ENCODE peak calls at places on chromosome 4, in five cellular contexts. L is epithelial cell of proximal tubule; J is CD8-positive, alpha-beta T cell; T is Peyer's patch; V is astrocyte of the spinal cord. E is an unnamed sample.

GRCh38 chr4:24917076-24917856 is 4.4 kb upstream of the CCDC149 start:
- DNase-seq in V (no peak), J (no peak), L (no peak), T (no peak), E (no peak)

GRCh38 chr4:152784490-152785195 is 4.9 kb downstream of the ARFIP1 start:
- DNase-seq in V (peak; percentile 24), T (no peak), L (no peak), J (no peak), E (no peak)

GRCh38 chr4:145260091-145260490 is 79.7 kb upstream of the OTUD4 start:
- DNase-seq in J (no peak), L (no peak), T (no peak), V (no peak), E (no peak)

GRCh38 chr4:49709775-49710174 is 723.7 kb downstream of the CWH43 start:
- DNase-seq in L (no peak), T (no peak), V (no peak), J (no peak), E (no peak)

GRCh38 chr4:165537028-165537648 is 158.3 kb downstream of the CPE start:
- DNase-seq in L (no peak), T (no peak), V (peak; percentile 73), J (no peak), E (no peak)

GRCh38 chr4:37914539-37914938 is 23.7 kb downstream of the TBC1D1 start:
- DNase-seq in J (no peak), V (no peak), L (no peak), T (no peak), E (no peak)

GRCh38 chr4:22434895-22435294 is 81.0 kb downstream of the ADGRA3 start:
- DNase-seq in J (no peak), V (peak; percentile 60), T (no peak), L (peak; percentile 31), E (no peak)

GRCh38 chr4:186699298-186699697 is 24.4 kb downstream of the FAT1 start:
- DNase-seq in L (no peak), V (no peak), T (no peak), J (no peak), E (no peak)

GRCh38 chr4:166143227-166143626 is 270.2 kb downstream of the TLL1 start:
- DNase-seq in V (peak; percentile 42), L (no peak), T (no peak), J (no peak), E (no peak)

GRCh38 chr4:138279286-138279685 is 37.1 kb upstream of the SLC7A11 start:
- DNase-seq in T (no peak), L (no peak), V (no peak), J (no peak), E (no peak)

DNA sequence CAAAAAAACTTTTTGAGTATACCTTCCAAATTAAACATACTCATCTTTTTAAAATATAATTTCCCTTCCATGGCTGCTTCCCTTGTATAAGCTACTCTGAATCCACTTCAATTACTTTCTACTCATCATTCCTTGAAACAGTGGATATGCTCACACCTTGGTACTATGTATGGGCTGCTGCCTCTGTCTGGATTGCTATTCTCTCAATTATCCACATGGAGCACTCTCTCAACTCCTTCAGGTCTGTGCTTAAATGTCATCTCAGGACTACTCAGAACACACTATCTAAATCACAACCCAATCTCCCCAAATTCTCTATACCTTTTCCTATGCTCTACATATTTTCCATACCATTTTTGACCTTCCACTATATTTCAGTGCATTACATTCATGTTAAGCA is 898.9 kb upstream of the EPHA5 start:
- DNase-seq in V (no peak), J (no peak), T (no peak), L (no peak), E (no peak)
- TF ChIP-seq CTCF in V (no peak), J (no peak), T (no peak), L (peak; percentile 9), E (no peak)

GRCh38 chr4:15234585-15235126 is 193.2 kb upstream of the C1QTNF7 start:
- DNase-seq in V (peak; percentile 94), T (no peak), J (no peak), L (no peak), E (no peak)

GRCh38 chr4:15241946-15242345 is 185.9 kb upstream of the C1QTNF7 start:
- DNase-seq in V (no peak), J (no peak), T (no peak), L (no peak), E (no peak)

GRCh38 chr4:15239866-15240265 is 188.0 kb upstream of the C1QTNF7 start:
- DNase-seq in L (no peak), T (no peak), J (no peak), V (peak; percentile 50), E (no peak)

GRCh38 chr4:15240764-15241163 is 187.1 kb upstream of the C1QTNF7 start:
- DNase-seq in V (peak; percentile 10), J (no peak), T (no peak), L (no peak), E (no peak)

GRCh38 chr4:15238720-15239119 is 189.1 kb upstream of the C1QTNF7 start:
- DNase-seq in T (no peak), L (no peak), J (no peak), V (peak; percentile 59), E (no peak)
- TF ChIP-seq CTCF in T (peak; percentile 54), L (peak; percentile 80), J (peak; percentile 27), V (peak; percentile 69), E (peak; percentile 20)

GRCh38 chr4:64911846-64912245 is 502.6 kb upstream of the TECRL start:
- DNase-seq in V (no peak), J (no peak), T (no peak), L (no peak), E (no peak)
- TF ChIP-seq CTCF in V (no peak), J (no peak), T (no peak), L (peak; percentile 24), E (no peak)

GRCh38 chr4:39025552-39026085 is 6.6 kb downstream of the TMEM156 start:
- DNase-seq in L (no peak), V (peak; percentile 53), J (no peak), T (no peak), E (no peak)

GRCh38 chr4:39032218-39033085 is at the start of gene TMEM156:
- DNase-seq in T (no peak), V (peak; percentile 61), J (no peak), L (no peak), E (no peak)

GRCh38 chr4:39026096-39026495 is 6.1 kb downstream of the TMEM156 start:
- DNase-seq in J (no peak), V (no peak), T (no peak), L (no peak), E (no peak)

GRCh38 chr4:39030726-39031125 is 1.5 kb downstream of the TMEM156 start:
- DNase-seq in L (no peak), J (no peak), T (no peak), V (no peak), E (no peak)

DNA sequence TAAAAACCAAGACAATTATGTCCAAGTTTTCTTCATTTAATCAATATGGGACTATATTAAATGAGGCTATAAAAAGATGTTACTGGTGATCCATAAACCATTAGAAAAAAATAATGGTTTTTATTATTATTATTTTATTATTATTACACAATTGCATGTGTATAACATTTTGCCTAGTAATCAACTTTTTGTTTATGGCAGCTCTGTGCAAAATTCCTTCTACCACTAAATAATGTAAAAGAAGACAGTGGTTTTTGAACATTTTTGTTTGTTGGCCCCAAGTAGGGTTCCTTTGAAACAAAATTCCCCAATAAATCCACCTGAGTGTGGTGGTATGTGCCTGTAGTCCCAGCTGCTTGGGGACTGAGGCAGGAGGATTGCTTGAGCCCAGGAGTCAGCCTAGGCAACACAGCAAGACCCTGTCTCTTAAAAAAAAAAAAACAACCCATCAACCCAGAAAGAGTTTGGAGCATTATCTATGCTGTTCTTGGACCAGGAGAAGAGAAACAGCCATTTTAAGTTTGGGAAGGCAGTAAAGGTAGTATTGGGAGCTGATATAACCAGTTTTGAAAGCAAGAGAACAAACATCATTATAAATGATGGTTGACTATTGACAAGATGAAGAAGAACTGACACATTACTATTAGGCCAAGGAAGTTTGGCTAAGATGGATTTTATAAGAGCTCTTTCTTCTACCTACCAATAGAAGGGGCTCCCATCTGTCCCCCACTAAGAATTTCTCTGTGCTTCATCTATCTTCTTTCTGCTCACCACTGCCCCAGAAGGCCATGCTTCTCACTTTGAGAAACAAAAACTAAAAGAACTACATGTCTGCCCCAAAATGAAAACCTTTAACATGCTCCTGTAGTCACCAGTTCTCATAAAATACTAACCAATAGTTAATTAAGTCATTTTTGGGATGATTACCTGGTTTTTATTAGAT is 2.2 kb downstream of the TMEM156 start:
- DNase-seq in L (no peak), V (no peak), T (no peak), J (no peak), E (no peak)
- TF ChIP-seq CTCF in L (no peak), V (no peak), T (no peak), J (no peak), E (no peak)

DNA sequence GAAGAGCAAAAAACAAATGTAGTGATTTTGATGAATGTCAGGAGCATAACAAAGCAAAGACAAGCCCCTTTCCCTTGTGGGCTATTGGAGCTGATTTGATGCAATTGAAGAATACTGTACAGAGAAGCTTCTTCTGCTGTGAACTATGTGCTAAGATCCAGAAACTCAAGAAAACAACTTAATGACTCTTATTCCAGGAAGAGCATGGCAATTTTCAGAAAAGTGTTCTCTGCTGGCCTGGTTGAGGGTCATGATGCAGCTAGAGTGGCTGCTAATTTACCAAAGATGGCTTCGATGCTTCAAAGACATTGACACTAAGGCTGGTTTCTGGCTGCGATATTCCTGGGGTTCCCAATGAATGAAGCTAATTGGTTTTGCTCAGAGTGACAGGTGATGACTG is 45.8 kb downstream of the TNIP3 start:
- DNase-seq in J (no peak), L (no peak), V (no peak), T (no peak), E (no peak)
- TF ChIP-seq CTCF in J (no peak), L (no peak), V (no peak), T (no peak), E (no peak)

GRCh38 chr4:109815151-109816081 is at the start of gene GAR1:
- DNase-seq in T (peak; percentile 91), V (peak; percentile 95), J (peak; percentile 86), L (peak; percentile 80), E (peak; percentile 70)
- TF ChIP-seq CTCF in T (no peak), V (no peak), J (no peak), L (no peak), E (no peak)

GRCh38 chr4:173415885-173416658 is 17.2 kb upstream of the SCRG1 start:
- DNase-seq in T (no peak), J (no peak), V (no peak), L (no peak), E (no peak)

GRCh38 chr4:173420821-173421220 is 21.9 kb upstream of the SCRG1 start:
- DNase-seq in T (no peak), J (no peak), L (no peak), V (peak; percentile 16), E (no peak)

GRCh38 chr4:173418636-173419035 is 19.7 kb upstream of the SCRG1 start:
- DNase-seq in T (no peak), L (no peak), V (no peak), J (no peak), E (no peak)

GRCh38 chr4:173417833-173418232 is 18.9 kb upstream of the SCRG1 start:
- DNase-seq in V (no peak), L (no peak), T (no peak), J (no peak), E (no peak)

GRCh38 chr4:173420324-173420752 is 21.4 kb upstream of the SCRG1 start:
- DNase-seq in V (peak; percentile 56), T (no peak), J (no peak), L (no peak), E (no peak)
- TF ChIP-seq CTCF in V (peak; percentile 37), T (peak; percentile 64), J (peak; percentile 57), L (peak; percentile 45), E (peak; percentile 12)

E was measured in natural killer cell.